ENCODE peak calls at places on chromosomes 1 and 21, in five cellular contexts. W, G, P, Y and F are unnamed samples.

GRCh38 chr1:185401019-185401418 is 84.0 kb upstream of the IVNS1ABP start:
- DNase-seq in W (peak; percentile 74), G (no peak), P (no peak), Y (peak; percentile 53), F (no peak)

GRCh38 chr1:1963570-1963969 is 40.0 kb downstream of the CFAP74 start:
- DNase-seq in W (no peak), G (no peak), P (no peak), Y (no peak), F (no peak)

GRCh38 chr1:153933420-153933819 is 10.6 kb upstream of the GATAD2B start:
- DNase-seq in W (no peak), G (no peak), P (no peak), Y (no peak), F (no peak)

GRCh38 chr1:88204768-88205167 is 479.3 kb upstream of the PKN2 start:
- DNase-seq in W (no peak), G (no peak), P (no peak), Y (no peak), F (no peak)

GRCh38 chr1:2574350-2574749 is 12.2 kb upstream of the PRXL2B start:
- DNase-seq in W (no peak), G (no peak), P (no peak), Y (no peak), F (no peak)

GRCh38 chr1:33986389-33987095 is 122.7 kb downstream of the HMGB4 start:
- DNase-seq in W (no peak), G (no peak), P (no peak), Y (no peak), F (peak; percentile 76)

GRCh38 chr21:34558960-34559631 is 47.1 kb upstream of the KCNE1 start:
- DNase-seq in W (no peak), G (no peak), P (no peak), Y (no peak), F (peak; percentile 31)

GRCh38 chr1:1891349-1892078 is 627 bp upstream of the GNB1 start:
- DNase-seq in W (peak; percentile 76), G (peak; percentile 29), P (no peak), Y (peak; percentile 62), F (peak; percentile 32)

GRCh38 chr1:200075938-200076546 is 48.5 kb downstream of the NR5A2 start:
- DNase-seq in W (peak; percentile 84), G (no peak), P (peak; percentile 40), Y (no peak), F (peak; percentile 60)

GRCh38 chr1:206754011-206754410 is 16.6 kb upstream of the IL19 start:
- DNase-seq in W (peak; percentile 51), G (no peak), P (no peak), Y (no peak), F (peak; percentile 60)

GRCh38 chr1:29784276-29785136 is 548.2 kb downstream of the PTPRU start:
- DNase-seq in W (no peak), G (no peak), P (no peak), Y (no peak), F (no peak)

GRCh38 chr1:204472660-204473059 is 21.9 kb downstream of the PIK3C2B start:
- DNase-seq in W (no peak), G (no peak), P (no peak), Y (no peak), F (no peak)

GRCh38 chr1:5720045-5720444 is 272.2 kb downstream of the NPHP4 start:
- DNase-seq in W (no peak), G (no peak), P (no peak), Y (no peak), F (no peak)

GRCh38 chr21:43644609-43645008 is 14.7 kb downstream of the HSF2BP start:
- DNase-seq in W (no peak), G (no peak), P (peak; percentile 62), Y (no peak), F (peak; percentile 58)

GRCh38 chr21:41953831-41954653 is at the start of gene C2CD2:
- DNase-seq in W (peak; percentile 82), G (peak; percentile 19), P (peak; percentile 41), Y (peak; percentile 72), F (peak; percentile 70)

GRCh38 chr1:244388961-244389360 is 62.7 kb downstream of the ADSS2 start:
- DNase-seq in W (no peak), G (no peak), P (no peak), Y (no peak), F (no peak)

GRCh38 chr1:117654485-117655219 is 48.8 kb downstream of the TENT5C start:
- DNase-seq in W (peak; percentile 14), G (no peak), P (no peak), Y (no peak), F (no peak)

GRCh38 chr1:29511436-29511835 is 275.1 kb downstream of the PTPRU start:
- DNase-seq in W (no peak), G (no peak), P (no peak), Y (no peak), F (no peak)

GRCh38 chr1:207750901-207751300 is 953 bp upstream of the CD46 start:
- DNase-seq in W (no peak), G (no peak), P (no peak), Y (no peak), F (no peak)

GRCh38 chr1:94634977-94635416 is 93.4 kb upstream of the F3 start:
- DNase-seq in W (peak; percentile 36), G (no peak), P (no peak), Y (no peak), F (peak; percentile 17)

GRCh38 chr1:41726899-41727748 is 191.6 kb downstream of the HIVEP3 start:
- DNase-seq in W (no peak), G (no peak), P (no peak), Y (peak; percentile 27), F (no peak)

GRCh38 chr1:20380616-20381035 is 90.0 kb downstream of the VWA5B1 start:
- DNase-seq in W (peak; percentile 80), G (no peak), P (no peak), Y (no peak), F (peak; percentile 96)

GRCh38 chr1:12650001-12650421 is 6.1 kb downstream of the AADACL4 start:
- DNase-seq in W (peak; percentile 24), G (no peak), P (no peak), Y (no peak), F (peak; percentile 54)

GRCh38 chr1:17831619-17832018 is 76.5 kb downstream of the ACTL8 start:
- DNase-seq in W (peak; percentile 34), G (no peak), P (peak; percentile 24), Y (peak; percentile 70), F (peak; percentile 56)

GRCh38 chr1:150999051-150999674 is 7.5 kb downstream of the MINDY1 start:
- DNase-seq in W (peak; percentile 86), G (no peak), P (no peak), Y (no peak), F (peak; percentile 66)

GRCh38 chr1:229138066-229138465 is 132.8 kb upstream of the RAB4A start:
- DNase-seq in W (no peak), G (no peak), P (no peak), Y (no peak), F (no peak)

GRCh38 chr1:53725238-53725689 is 13.7 kb downstream of the GLIS1 start:
- DNase-seq in W (no peak), G (no peak), P (no peak), Y (peak; percentile 80), F (no peak)

GRCh38 chr1:16324456-16324890 is 27.8 kb downstream of the FBXO42 start:
- DNase-seq in W (peak; percentile 77), G (no peak), P (no peak), Y (no peak), F (peak; percentile 84)

GRCh38 chr1:206581571-206581981 is 30.7 kb downstream of the EIF2D start:
- DNase-seq in W (no peak), G (peak; percentile 16), P (no peak), Y (no peak), F (no peak)